ENCODE peak calls at places on chromosomes 5 and 9, in seven cellular contexts. T is sciatic nerve; M is CD4-positive, alpha-beta T cell; B is Right ventricle myocardium superior; O is central memory CD4-positive, alpha-beta T cell; Z is RPMI7951; D is NCI-H345. Y is an unnamed sample.

GRCh38 chr9:132588501-132589147 is 6.2 kb downstream of the BARHL1 start:
- DNase-seq in B (no peak), M (no peak), D (no peak), O (no peak), T (no peak), Z (no peak), Y (no peak)

GRCh38 chr9:91589101-91589553 is 165.5 kb upstream of the NFIL3 start:
- DNase-seq in O (no peak), M (no peak), T (no peak), D (peak), Z (peak), B (no peak), Y (peak)

GRCh38 chr5:77266291-77266690 is 55.8 kb downstream of the PDE8B start:
- DNase-seq in O (no peak), Z (peak), D (no peak), T (no peak), B (no peak), M (no peak), Y (peak)

GRCh38 chr9:6631207-6631512 is 14.4 kb downstream of the GLDC start:
- DNase-seq in T (no peak), Z (no peak), O (no peak), M (no peak), D (no peak), B (no peak), Y (no peak)

GRCh38 chr5:75620184-75620959 is 9.1 kb downstream of the ANKDD1B start:
- DNase-seq in M (no peak), D (no peak), O (no peak), B (no peak), Z (no peak), T (no peak), Y (no peak)

GRCh38 chr5:380701-381309 is 59.3 kb downstream of the AHRR start:
- DNase-seq in B (no peak), D (no peak), O (no peak), Z (peak), T (no peak), M (no peak), Y (no peak)

GRCh38 chr9:126326228-126327015 is at the start of gene MVB12B:
- DNase-seq in Z (peak), D (peak), B (peak), M (peak), T (no peak), O (peak), Y (peak)

GRCh38 chr5:134649163-134649916 is 755 bp downstream of the SEC24A start:
- DNase-seq in B (peak), M (no peak), T (no peak), Z (no peak), D (no peak), O (peak), Y (peak)

GRCh38 chr9:21770877-21771560 is 31.4 kb upstream of the MTAP start:
- DNase-seq in Z (peak), O (no peak), D (no peak), T (no peak), M (no peak), B (no peak), Y (peak)

GRCh38 chr9:114264806-114265550 is 57.9 kb upstream of the ORM1 start:
- DNase-seq in B (no peak), T (no peak), O (no peak), M (no peak), D (no peak), Z (no peak), Y (no peak)

GRCh38 chr9:14313378-14313940 is 482 bp downstream of the NFIB start:
- DNase-seq in M (no peak), T (no peak), D (no peak), O (no peak), Z (peak), B (no peak), Y (peak)

GRCh38 chr5:119274024-119274766 is 81.6 kb upstream of the TNFAIP8 start:
- DNase-seq in O (no peak), M (no peak), T (no peak), D (no peak), Z (no peak), B (no peak), Y (peak)

GRCh38 chr5:83564069-83564749 is 92.7 kb downstream of the VCAN start:
- DNase-seq in Z (peak), O (peak), B (no peak), M (no peak), T (no peak), D (peak), Y (peak)

GRCh38 chr5:65072836-65073620 is 304.3 kb downstream of the CWC27 start:
- DNase-seq in O (no peak), Z (peak), B (no peak), T (no peak), M (no peak), D (peak), Y (peak)